ENCODE peak calls at places on chromosome 4, in five cellular contexts. V, N, I, E and M are unnamed samples.

GRCh38 chr4:41366911-41367517 is 110.3 kb downstream of the UCHL1 start:
- DNase-seq in I (no peak), N (no peak), E (peak; percentile 30), V (no peak), M (no peak)

GRCh38 chr4:7156273-7157139 is 35.8 kb upstream of the SORCS2 start:
- DNase-seq in I (no peak), E (no peak), V (no peak), N (peak; percentile 56), M (peak; percentile 27)

GRCh38 chr4:150510176-150510875 is 71.6 kb upstream of the MAB21L2 start:
- DNase-seq in E (peak; percentile 68), N (no peak), I (no peak), V (no peak), M (peak; percentile 86)

GRCh38 chr4:173752610-173753009 is 222.6 kb upstream of the HAND2 start:
- DNase-seq in E (peak; percentile 65), V (no peak), N (no peak), I (no peak), M (no peak)

GRCh38 chr4:4871267-4872147 is 12.0 kb downstream of the MSX1 start:
- DNase-seq in V (no peak), I (no peak), N (no peak), E (no peak), M (no peak)

GRCh38 chr4:66266035-66266434 is 595.7 kb upstream of the EPHA5 start:
- DNase-seq in I (peak; percentile 12), N (no peak), V (no peak), E (no peak), M (no peak)

GRCh38 chr4:17712166-17712565 is 69.3 kb downstream of the FAM184B start:
- DNase-seq in E (no peak), N (no peak), I (no peak), V (no peak), M (no peak)

GRCh38 chr4:1200425-1201035 is 28.1 kb upstream of the SPON2 start:
- DNase-seq in N (peak; percentile 65), I (no peak), E (no peak), V (no peak), M (peak; percentile 78)

GRCh38 chr4:145888393-145888792 is 50.2 kb downstream of the ZNF827 start:
- DNase-seq in N (no peak), V (no peak), E (no peak), I (no peak), M (no peak)

GRCh38 chr4:41189669-41190068 is 24.7 kb downstream of the APBB2 start:
- DNase-seq in E (no peak), I (no peak), N (no peak), V (no peak), M (no peak)